ENCODE peak calls at places on chromosomes 5 and 9, in nine cellular contexts. E is CD4-positive, CD25-positive, alpha-beta regulatory T cell; W is NCI-H524; L is endodermal cell; C is fibroblast of mammary gland; R is NCI-H1694 treated with DMSO at 0.1 percent for 48 hours; I is HEK293T; T is heart right ventricle; V is ACHN. Q is an unnamed sample.

GRCh38 chr5:127031147-127031862 is 947 bp upstream of the MARCHF3 start:
- DNase-seq in E (peak), W (no peak), L (peak), C (no peak), R (no peak), I (peak), T (no peak), V (no peak), Q (no peak)

GRCh38 chr9:137172907-137173794 is 1.3 kb upstream of the TMEM210 start:
- DNase-seq in E (no peak), W (peak), L (no peak), C (no peak), R (no peak), I (no peak), T (no peak), V (no peak), Q (peak)

GRCh38 chr9:38311382-38312270 is 80.9 kb upstream of the ALDH1B1 start:
- DNase-seq in E (no peak), W (no peak), L (peak), C (no peak), R (peak), I (no peak), T (peak), V (no peak), Q (no peak)

GRCh38 chr5:135230326-135230925 is 168.6 kb downstream of the MACROH2A1 start:
- DNase-seq in E (no peak), W (no peak), L (no peak), C (peak), R (no peak), I (no peak), T (no peak), V (no peak), Q (peak)

GRCh38 chr9:72539824-72540347 is 18.5 kb downstream of the TMC1 start:
- DNase-seq in E (no peak), W (peak), L (peak), C (no peak), R (no peak), I (no peak), T (no peak), V (no peak), Q (no peak)

GRCh38 chr9:98375138-98375726 is 119.8 kb upstream of the TBC1D2 start:
- DNase-seq in E (no peak), W (no peak), L (no peak), C (peak), R (no peak), I (no peak), T (no peak), V (peak), Q (peak)

GRCh38 chr9:97809666-97810344 is 43.2 kb upstream of the FOXE1 start:
- DNase-seq in E (no peak), W (peak), L (peak), C (no peak), R (no peak), I (no peak), T (no peak), V (no peak), Q (peak)

GRCh38 chr9:125889122-125889523 is 141.9 kb downstream of the PBX3 start:
- DNase-seq in E (peak), W (peak), L (peak), C (peak), R (peak), I (no peak), T (peak), V (no peak), Q (peak)

GRCh38 chr5:151966046-151966445 is 41.4 kb upstream of the GLRA1 start:
- DNase-seq in E (no peak), W (no peak), L (no peak), C (no peak), R (no peak), I (no peak), T (no peak), V (no peak), Q (no peak)

GRCh38 chr5:76099286-76099702 is 16.1 kb downstream of the SV2C start:
- DNase-seq in E (peak), W (no peak), L (no peak), C (no peak), R (no peak), I (no peak), T (no peak), V (no peak), Q (no peak)

GRCh38 chr9:109968702-109969450 is 188.9 kb downstream of the PALM2AKAP2 start:
- DNase-seq in E (peak), W (peak), L (peak), C (peak), R (no peak), I (peak), T (peak), V (peak), Q (no peak)

GRCh38 chr9:112881366-112881765 is 9.3 kb downstream of the SLC46A2 start:
- DNase-seq in E (no peak), W (no peak), L (no peak), C (peak), R (no peak), I (no peak), T (no peak), V (peak), Q (peak)

GRCh38 chr9:15416880-15417279 is 5.8 kb upstream of the SNAPC3 start:
- DNase-seq in E (peak), W (peak), L (peak), C (peak), R (no peak), I (no peak), T (no peak), V (peak), Q (no peak)

GRCh38 chr9:78605029-78605930 is 308.4 kb downstream of the PSAT1 start:
- DNase-seq in E (no peak), W (no peak), L (no peak), C (no peak), R (no peak), I (no peak), T (no peak), V (no peak), Q (no peak)

GRCh38 chr9:12785251-12785880 is 10.5 kb downstream of the LURAP1L start:
- DNase-seq in E (no peak), W (peak), L (no peak), C (peak), R (no peak), I (no peak), T (no peak), V (no peak), Q (no peak)

GRCh38 chr5:113214606-113215323 is 220.0 kb downstream of the TSSK1B start:
- DNase-seq in E (no peak), W (no peak), L (peak), C (no peak), R (no peak), I (no peak), T (no peak), V (no peak), Q (no peak)

GRCh38 chr9:69606089-69606488 is 66.1 kb downstream of the APBA1 start:
- DNase-seq in E (no peak), W (no peak), L (no peak), C (no peak), R (no peak), I (no peak), T (no peak), V (no peak), Q (no peak)

GRCh38 chr5:73448451-73449136 is at the start of gene FOXD1:
- DNase-seq in E (peak), W (peak), L (peak), C (peak), R (peak), I (peak), T (peak), V (peak), Q (peak)

GRCh38 chr5:59786271-59786805 is 107.2 kb downstream of the PDE4D start:
- DNase-seq in E (no peak), W (no peak), L (no peak), C (peak), R (no peak), I (no peak), T (no peak), V (peak), Q (no peak)

GRCh38 chr9:69785757-69786156 is 25.9 kb upstream of the PTAR1 start:
- DNase-seq in E (no peak), W (no peak), L (no peak), C (peak), R (no peak), I (no peak), T (no peak), V (peak), Q (no peak)

GRCh38 chr9:119418721-119419120 is 49.5 kb upstream of the BRINP1 start:
- DNase-seq in E (no peak), W (no peak), L (no peak), C (no peak), R (no peak), I (no peak), T (no peak), V (no peak), Q (no peak)

GRCh38 chr5:131671994-131672655 is 37.1 kb upstream of the RAPGEF6 start:
- DNase-seq in E (no peak), W (no peak), L (no peak), C (peak), R (no peak), I (no peak), T (peak), V (no peak), Q (peak)

GRCh38 chr5:107389769-107390168 is 281.0 kb downstream of the EFNA5 start:
- DNase-seq in E (no peak), W (no peak), L (no peak), C (no peak), R (no peak), I (no peak), T (no peak), V (no peak), Q (no peak)

GRCh38 chr9:116368680-116369079 is 215.1 kb downstream of the PAPPA start:
- DNase-seq in E (no peak), W (no peak), L (no peak), C (no peak), R (no peak), I (no peak), T (no peak), V (no peak), Q (no peak)

GRCh38 chr5:140591747-140592372 is 27.2 kb downstream of the SLC35A4 start:
- DNase-seq in E (no peak), W (peak), L (no peak), C (peak), R (no peak), I (no peak), T (no peak), V (no peak), Q (peak)

GRCh38 chr9:93636172-93636661 is 59.8 kb downstream of the PHF2 start:
- DNase-seq in E (no peak), W (no peak), L (no peak), C (no peak), R (no peak), I (no peak), T (no peak), V (no peak), Q (no peak)

GRCh38 chr9:38031594-38031993 is 37.4 kb downstream of the SHB start:
- DNase-seq in E (no peak), W (no peak), L (no peak), C (no peak), R (no peak), I (no peak), T (no peak), V (no peak), Q (no peak)

GRCh38 chr9:133514475-133515239 is 10.1 kb downstream of the MYMK start:
- DNase-seq in E (no peak), W (no peak), L (no peak), C (no peak), R (peak), I (no peak), T (peak), V (no peak), Q (peak)

GRCh38 chr5:56917534-56917933 is 8.1 kb downstream of the SETD9 start:
- DNase-seq in E (no peak), W (no peak), L (no peak), C (no peak), R (no peak), I (no peak), T (peak), V (no peak), Q (no peak)

GRCh38 chr9:19162956-19163355 is 35.7 kb upstream of the PLIN2 start:
- DNase-seq in E (no peak), W (no peak), L (no peak), C (peak), R (peak), I (no peak), T (no peak), V (peak), Q (no peak)

GRCh38 chr9:132702254-132702653 is 32.0 kb downstream of the GTF3C4 start:
- DNase-seq in E (no peak), W (no peak), L (no peak), C (no peak), R (no peak), I (no peak), T (no peak), V (no peak), Q (no peak)

GRCh38 chr5:80754900-80755299 is 100.1 kb upstream of the DHFR start:
- DNase-seq in E (no peak), W (peak), L (no peak), C (peak), R (peak), I (no peak), T (peak), V (no peak), Q (peak)